ENCODE peak calls at places on chromosome X, in seven cellular contexts. R is HL-60, E is upper lobe of left lung, U is colonic mucosa, Q is fibroblast of the aortic adventitia, F is fibroblast of mammary gland, V is GM23338. S is an unnamed sample.

GRCh38 chrX:17692709-17693346 is 44.5 kb upstream of the SCML1 start:
- DNase-seq in F (peak), Q (peak), R (no peak), V (peak), U (no peak), E (no peak), S (peak)

GRCh38 chrX:110713666-110714065 is 82.0 kb downstream of the CHRDL1 start:
- DNase-seq in F (no peak), V (no peak), Q (no peak), R (no peak), E (no peak), U (no peak), S (no peak)

GRCh38 chrX:72348247-72348979 is 42.7 kb upstream of the CITED1 start:
- DNase-seq in V (no peak), F (no peak), R (no peak), E (no peak), U (no peak), Q (no peak), S (no peak)

GRCh38 chrX:110806145-110806544 is 10.5 kb upstream of the CHRDL1 start:
- DNase-seq in Q (peak), R (no peak), F (peak), V (no peak), U (no peak), E (no peak), S (no peak)

GRCh38 chrX:30906726-30907125 is 17.7 kb upstream of the TAB3 start:
- DNase-seq in Q (peak), F (peak), R (no peak), U (no peak), E (no peak), V (no peak), S (no peak)

GRCh38 chrX:138034136-138034535 is 468.2 kb downstream of the ZIC3 start:
- DNase-seq in F (no peak), E (no peak), U (no peak), V (peak), R (no peak), Q (no peak), S (no peak)

GRCh38 chrX:144791298-144791697 is 456.0 kb upstream of the SPANXN1 start:
- DNase-seq in R (no peak), F (no peak), Q (no peak), E (no peak), U (no peak), V (no peak), S (no peak)

GRCh38 chrX:99371976-99372595 is 1038.0 kb downstream of the PCDH19 start:
- DNase-seq in F (no peak), V (no peak), Q (no peak), U (no peak), R (no peak), E (no peak), S (no peak)

GRCh38 chrX:124346877-124347241 is 496 bp downstream of the SH2D1A start:
- DNase-seq in E (no peak), U (no peak), R (no peak), V (no peak), F (no peak), Q (no peak), S (no peak)

GRCh38 chrX:42229533-42229932 is 306.2 kb upstream of the CASK start:
- DNase-seq in R (no peak), U (no peak), E (no peak), Q (no peak), V (peak), F (no peak), S (no peak)

GRCh38 chrX:24026403-24026801 is 584 bp downstream of the KLHL15 start:
- DNase-seq in Q (peak), F (peak), U (no peak), E (no peak), V (peak), R (no peak), S (no peak)

GRCh38 chrX:149286940-149287349 is 218.2 kb downstream of the IDS start:
- DNase-seq in E (peak), Q (peak), V (peak), R (no peak), U (peak), F (peak), S (no peak)

GRCh38 chrX:154658957-154659356 is 5.6 kb upstream of the CTAG2 start:
- DNase-seq in V (no peak), R (no peak), Q (no peak), F (no peak), E (no peak), U (no peak), S (no peak)

GRCh38 chrX:65697915-65698796 is 30.7 kb downstream of the MSN start:
- DNase-seq in V (peak), U (peak), Q (no peak), E (peak), R (no peak), F (no peak), S (no peak)

GRCh38 chrX:20221902-20222301 is 44.8 kb downstream of the RPS6KA3 start:
- DNase-seq in F (peak), U (no peak), E (no peak), R (no peak), Q (peak), V (no peak), S (no peak)

GRCh38 chrX:140163376-140164159 is 198.2 kb upstream of the CXorf66 start:
- DNase-seq in Q (peak), E (no peak), R (no peak), U (no peak), F (peak), V (no peak), S (no peak)

GRCh38 chrX:10098235-10098819 is 58.4 kb upstream of the CLCN4 start:
- DNase-seq in V (no peak), U (no peak), Q (no peak), R (no peak), F (peak), E (peak), S (no peak)

GRCh38 chrX:150366951-150367545 is 3.9 kb downstream of the MAMLD1 start:
- DNase-seq in E (no peak), Q (peak), V (no peak), U (no peak), F (peak), R (no peak), S (no peak)

GRCh38 chrX:39196192-39197102 is 395.2 kb downstream of the MID1IP1 start:
- DNase-seq in R (peak), F (peak), V (peak), U (no peak), E (no peak), Q (peak), S (peak)

GRCh38 chrX:48025561-48025960 is 18.8 kb downstream of the SPACA5 start:
- DNase-seq in Q (peak), U (peak), R (no peak), V (peak), F (peak), E (peak), S (peak)

GRCh38 chrX:71181910-71182799 is 37.5 kb downstream of the NLGN3 start:
- DNase-seq in E (peak), F (peak), U (peak), V (peak), Q (peak), R (peak), S (peak)

GRCh38 chrX:19630228-19630627 is 114.9 kb upstream of the MAP3K15 start:
- DNase-seq in Q (no peak), V (no peak), R (no peak), F (no peak), U (no peak), E (no peak), S (no peak)

GRCh38 chrX:121062289-121062688 is 14.9 kb downstream of the GLUD2 start:
- DNase-seq in V (no peak), F (no peak), R (no peak), Q (no peak), E (no peak), U (no peak), S (no peak)

GRCh38 chrX:57266871-57267270 is 19.6 kb upstream of the FAAH2 start:
- DNase-seq in Q (no peak), V (no peak), R (no peak), E (peak), U (no peak), F (no peak), S (no peak)

GRCh38 chrX:82237328-82237727 is 1035.4 kb downstream of the SH3BGRL start:
- DNase-seq in F (peak), V (no peak), R (no peak), Q (no peak), U (no peak), E (no peak), S (no peak)

GRCh38 chrX:107542500-107542899 is 85.8 kb upstream of the PRPS1 start:
- DNase-seq in Q (peak), U (no peak), E (no peak), F (peak), R (no peak), V (peak), S (no peak)

GRCh38 chrX:2423899-2424298 is 76.9 kb downstream of the DHRSX start:
- DNase-seq in R (no peak), V (no peak), U (no peak), Q (no peak), F (no peak), E (no peak), S (no peak)

GRCh38 chrX:69066021-69066757 is 99.1 kb downstream of the PJA1 start:
- DNase-seq in U (no peak), V (no peak), Q (no peak), F (no peak), E (peak), R (no peak), S (no peak)

GRCh38 chrX:17876135-17876534 is 15.0 kb upstream of the RAI2 start:
- DNase-seq in E (no peak), V (peak), F (no peak), Q (no peak), U (no peak), R (no peak), S (no peak)

GRCh38 chrX:135328421-135329005 is 19.2 kb downstream of the ETDC start:
- DNase-seq in F (peak), R (no peak), E (no peak), V (no peak), U (no peak), Q (peak), S (no peak)

GRCh38 chrX:72029473-72030411 is 102.0 kb downstream of the RTL5 start:
- DNase-seq in R (no peak), U (peak), E (no peak), Q (peak), F (peak), V (no peak), S (peak)

GRCh38 chrX:102154218-102154860 is 1.4 kb downstream of the BEX5 start:
- DNase-seq in V (peak), R (no peak), F (no peak), U (peak), E (no peak), Q (no peak), S (no peak)

GRCh38 chrX:102154900-102155805 is 624 bp downstream of the BEX5 start:
- DNase-seq in F (no peak), Q (no peak), V (peak), R (no peak), U (peak), E (peak), S (no peak)

DNA sequence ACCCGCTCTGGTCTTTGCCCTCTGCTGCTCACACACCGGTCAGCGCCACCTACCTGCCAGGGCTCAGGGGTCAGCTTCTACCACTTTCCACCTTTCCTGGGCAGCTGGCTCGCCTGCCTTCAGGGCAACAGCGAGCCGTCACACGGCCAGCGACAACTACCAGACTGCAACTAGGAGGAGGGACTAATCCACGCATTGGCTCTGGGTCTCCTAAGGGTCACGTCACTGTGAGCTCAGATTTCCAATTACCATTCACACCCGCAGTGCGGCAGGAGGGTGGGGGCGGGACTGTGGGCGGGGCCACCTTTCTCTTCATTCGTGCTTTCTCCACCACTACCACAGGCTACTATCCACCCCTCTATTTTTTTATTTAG is at the start of gene BEX5:
- DNase-seq in V (peak), F (peak), R (no peak), Q (no peak), E (peak), U (peak), S (no peak)
- H3K4me3 ChIP-seq in V (peak), F (no peak), R (no peak), Q (no peak), E (peak), U (peak), S (no peak)

DNA sequence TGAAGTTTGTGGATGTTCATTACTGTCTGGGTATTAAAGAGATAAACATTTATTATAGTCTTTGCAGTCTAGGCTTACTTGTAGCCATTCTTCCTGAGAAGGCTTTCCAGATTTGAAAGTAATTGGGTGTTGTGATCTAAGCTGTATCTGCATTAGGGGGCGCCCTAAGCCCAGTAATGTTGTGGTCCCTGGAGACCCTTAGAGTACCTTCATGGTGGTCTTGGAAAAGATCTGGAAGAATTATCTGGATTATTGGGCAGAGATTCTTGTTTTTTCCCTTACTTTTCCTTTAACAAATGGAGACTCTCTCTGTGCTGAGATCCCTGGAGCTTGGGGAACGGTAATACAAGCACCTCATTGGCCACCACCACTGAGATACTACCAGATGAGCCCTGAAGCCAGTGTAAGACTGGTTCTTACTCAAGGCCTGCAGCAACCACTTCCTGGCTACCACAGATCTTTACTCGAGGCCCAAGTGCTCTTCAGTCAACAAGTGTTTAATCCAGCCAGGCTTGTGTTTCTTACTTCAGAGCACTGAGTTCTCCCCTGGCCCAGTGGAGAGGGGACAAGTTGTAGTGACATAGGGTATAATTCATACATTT is 63.1 kb downstream of the RTL3 start:
- DNase-seq in R (no peak), U (no peak), F (peak), E (peak), Q (peak), V (peak), S (no peak)
- TF ChIP-seq CTCF in R (no peak), U (no peak), F (peak), E (no peak), Q (peak), V (peak), S (peak)

GRCh38 chrX:25191403-25191802 is 175.6 kb upstream of the ARX start:
- DNase-seq in F (no peak), V (peak), R (no peak), E (no peak), U (no peak), Q (no peak), S (no peak)
- H3K4me3 ChIP-seq in F (no peak), V (no peak), R (no peak), E (no peak), U (no peak), Q (no peak), S (no peak)

GRCh38 chrX:8841911-8842310 is 40.7 kb upstream of the FAM9A start:
- DNase-seq in E (no peak), V (no peak), Q (no peak), R (no peak), U (no peak), F (no peak), S (no peak)

GRCh38 chrX:8846271-8846670 is 45.1 kb upstream of the FAM9A start:
- DNase-seq in Q (no peak), F (no peak), U (no peak), V (no peak), R (no peak), E (no peak), S (no peak)

GRCh38 chrX:8844157-8844556 is 43.0 kb upstream of the FAM9A start:
- DNase-seq in F (no peak), R (no peak), E (no peak), Q (no peak), U (no peak), V (no peak), S (no peak)

GRCh38 chrX:8845469-8845868 is 44.3 kb upstream of the FAM9A start:
- DNase-seq in Q (no peak), R (no peak), U (no peak), F (no peak), E (no peak), V (no peak), S (no peak)

GRCh38 chrX:8845060-8845459 is 43.9 kb upstream of the FAM9A start:
- DNase-seq in U (no peak), Q (peak), F (peak), E (no peak), R (no peak), V (peak), S (peak)
- TF ChIP-seq CTCF in U (no peak), Q (peak), F (peak), E (no peak), R (no peak), V (peak), S (peak)

GRCh38 chrX:12206413-12206812 is 68.1 kb downstream of the FRMPD4 start:
- DNase-seq in F (no peak), V (no peak), E (no peak), U (no peak), Q (no peak), R (no peak), S (no peak)

GRCh38 chrX:12210196-12210815 is 72.0 kb downstream of the FRMPD4 start:
- DNase-seq in V (no peak), E (no peak), F (peak), R (no peak), U (no peak), Q (peak), S (no peak)

DNA sequence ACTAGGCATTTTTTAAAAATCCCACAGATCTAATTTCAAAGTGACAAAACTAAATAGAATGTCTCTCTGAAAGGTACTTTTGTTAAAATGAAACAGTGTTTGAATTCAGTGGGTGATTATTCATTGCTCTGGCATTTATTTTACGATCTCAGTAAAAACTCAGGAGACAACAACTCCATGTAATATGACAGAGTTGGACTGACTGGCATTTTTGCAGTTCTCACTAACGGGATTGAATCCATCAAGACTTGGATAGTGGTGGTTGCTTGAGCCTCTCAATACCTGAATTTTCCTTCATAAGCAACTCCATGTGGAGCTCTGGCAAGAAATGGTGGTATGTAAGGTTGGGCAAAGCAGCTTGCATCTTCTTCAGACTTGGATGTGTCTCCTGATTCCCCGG is 72.6 kb downstream of the FRMPD4 start:
- DNase-seq in Q (peak), F (peak), E (no peak), U (no peak), R (no peak), V (no peak), S (no peak)
- H3K4me3 ChIP-seq in Q (no peak), F (peak), E (no peak), U (no peak), R (no peak), V (no peak), S (no peak)

GRCh38 chrX:127888767-127889166 is 163.4 kb downstream of the ACTRT1 start:
- DNase-seq in V (no peak), Q (no peak), U (no peak), E (no peak), F (no peak), R (no peak), S (no peak)

GRCh38 chrX:127879585-127879984 is 172.6 kb downstream of the ACTRT1 start:
- DNase-seq in Q (no peak), V (no peak), E (no peak), R (no peak), F (no peak), U (no peak), S (no peak)

GRCh38 chrX:127884921-127885320 is 167.3 kb downstream of the ACTRT1 start:
- DNase-seq in F (no peak), E (no peak), R (no peak), V (no peak), U (no peak), Q (no peak), S (no peak)
- TF ChIP-seq CTCF in F (no peak), E (no peak), R (no peak), V (no peak), U (no peak), Q (no peak), S (no peak)